ENCODE peak calls at places on chromosome 3, in ten cellular contexts. One of them, this sample, is unnamed.

GRCh38 chr3:156455839-156456238 is 99.1 kb downstream of the SSR3 start:
- DNase-seq in osteocyte: no peak
- DNase-seq in anterior cingulate cortex: no peak
- DNase-seq in activated T-cell treated with anti-CD3 and anti-CD28 coated beads for 4 hours: no peak
- DNase-seq in vagina: no peak
- DNase-seq in spleen: no peak
- DNase-seq in HepG2: peak
- DNase-seq in CD4-positive, alpha-beta T cell: no peak
- DNase-seq in Kasumi-1: no peak
- DNase-seq in GM12865: peak
- DNase-seq in this sample: no peak

GRCh38 chr3:182794455-182794773 is 1.1 kb downstream of the ATP11B start:
- DNase-seq in osteocyte: no peak
- DNase-seq in anterior cingulate cortex: no peak
- DNase-seq in activated T-cell treated with anti-CD3 and anti-CD28 coated beads for 4 hours: no peak
- DNase-seq in vagina: no peak
- DNase-seq in spleen: no peak
- DNase-seq in HepG2: no peak
- DNase-seq in CD4-positive, alpha-beta T cell: no peak
- DNase-seq in Kasumi-1: no peak
- DNase-seq in GM12865: no peak
- DNase-seq in this sample: no peak

GRCh38 chr3:87026246-87026645 is 35.3 kb upstream of the VGLL3 start:
- DNase-seq in osteocyte: no peak
- DNase-seq in anterior cingulate cortex: no peak
- DNase-seq in activated T-cell treated with anti-CD3 and anti-CD28 coated beads for 4 hours: no peak
- DNase-seq in vagina: no peak
- DNase-seq in spleen: no peak
- DNase-seq in HepG2: no peak
- DNase-seq in CD4-positive, alpha-beta T cell: no peak
- DNase-seq in Kasumi-1: no peak
- DNase-seq in GM12865: no peak
- DNase-seq in this sample: no peak

GRCh38 chr3:57942366-57942765 is 65.9 kb upstream of the FLNB start:
- DNase-seq in osteocyte: no peak
- DNase-seq in anterior cingulate cortex: no peak
- DNase-seq in activated T-cell treated with anti-CD3 and anti-CD28 coated beads for 4 hours: no peak
- DNase-seq in vagina: no peak
- DNase-seq in spleen: no peak
- DNase-seq in HepG2: no peak
- DNase-seq in CD4-positive, alpha-beta T cell: no peak
- DNase-seq in Kasumi-1: no peak
- DNase-seq in GM12865: no peak
- DNase-seq in this sample: no peak

GRCh38 chr3:125353659-125354058 is 21.5 kb downstream of the ZNF148 start:
- DNase-seq in osteocyte: no peak
- DNase-seq in anterior cingulate cortex: no peak
- DNase-seq in activated T-cell treated with anti-CD3 and anti-CD28 coated beads for 4 hours: no peak
- DNase-seq in vagina: no peak
- DNase-seq in spleen: no peak
- DNase-seq in HepG2: no peak
- DNase-seq in CD4-positive, alpha-beta T cell: no peak
- DNase-seq in Kasumi-1: no peak
- DNase-seq in GM12865: no peak
- DNase-seq in this sample: no peak

GRCh38 chr3:179624471-179624870 is 19.9 kb downstream of the NDUFB5 start:
- DNase-seq in osteocyte: no peak
- DNase-seq in anterior cingulate cortex: no peak
- DNase-seq in activated T-cell treated with anti-CD3 and anti-CD28 coated beads for 4 hours: no peak
- DNase-seq in vagina: no peak
- DNase-seq in spleen: no peak
- DNase-seq in HepG2: no peak
- DNase-seq in CD4-positive, alpha-beta T cell: no peak
- DNase-seq in Kasumi-1: no peak
- DNase-seq in GM12865: no peak
- DNase-seq in this sample: no peak

GRCh38 chr3:71258526-71258925 is 325.0 kb downstream of the FOXP1 start:
- DNase-seq in osteocyte: no peak
- DNase-seq in anterior cingulate cortex: no peak
- DNase-seq in activated T-cell treated with anti-CD3 and anti-CD28 coated beads for 4 hours: no peak
- DNase-seq in vagina: no peak
- DNase-seq in spleen: no peak
- DNase-seq in HepG2: peak
- DNase-seq in CD4-positive, alpha-beta T cell: no peak
- DNase-seq in Kasumi-1: no peak
- DNase-seq in GM12865: no peak
- DNase-seq in this sample: no peak

GRCh38 chr3:40989141-40990061 is 209.9 kb upstream of the CTNNB1 start:
- DNase-seq in osteocyte: peak
- DNase-seq in anterior cingulate cortex: no peak
- DNase-seq in activated T-cell treated with anti-CD3 and anti-CD28 coated beads for 4 hours: no peak
- DNase-seq in vagina: no peak
- DNase-seq in spleen: no peak
- DNase-seq in HepG2: no peak
- DNase-seq in CD4-positive, alpha-beta T cell: no peak
- DNase-seq in Kasumi-1: no peak
- DNase-seq in GM12865: no peak
- DNase-seq in this sample: no peak

GRCh38 chr3:37910666-37911400 is 49.2 kb downstream of the CTDSPL start:
- DNase-seq in osteocyte: no peak
- DNase-seq in anterior cingulate cortex: no peak
- DNase-seq in activated T-cell treated with anti-CD3 and anti-CD28 coated beads for 4 hours: no peak
- DNase-seq in vagina: no peak
- DNase-seq in spleen: no peak
- DNase-seq in HepG2: no peak
- DNase-seq in CD4-positive, alpha-beta T cell: no peak
- DNase-seq in Kasumi-1: no peak
- DNase-seq in GM12865: no peak
- DNase-seq in this sample: no peak

GRCh38 chr3:100982710-100983109 is 10.5 kb downstream of the ABI3BP start:
- DNase-seq in osteocyte: no peak
- DNase-seq in anterior cingulate cortex: no peak
- DNase-seq in activated T-cell treated with anti-CD3 and anti-CD28 coated beads for 4 hours: no peak
- DNase-seq in vagina: no peak
- DNase-seq in spleen: no peak
- DNase-seq in HepG2: no peak
- DNase-seq in CD4-positive, alpha-beta T cell: no peak
- DNase-seq in Kasumi-1: no peak
- DNase-seq in GM12865: no peak
- DNase-seq in this sample: no peak

GRCh38 chr3:21390856-21391255 is 360.2 kb downstream of the ZNF385D start:
- DNase-seq in osteocyte: no peak
- DNase-seq in anterior cingulate cortex: no peak
- DNase-seq in activated T-cell treated with anti-CD3 and anti-CD28 coated beads for 4 hours: no peak
- DNase-seq in vagina: no peak
- DNase-seq in spleen: no peak
- DNase-seq in HepG2: no peak
- DNase-seq in CD4-positive, alpha-beta T cell: no peak
- DNase-seq in Kasumi-1: no peak
- DNase-seq in GM12865: no peak
- DNase-seq in this sample: no peak

GRCh38 chr3:126130981-126131750 is 47.2 kb upstream of the SLC41A3 start:
- DNase-seq in osteocyte: peak
- DNase-seq in anterior cingulate cortex: no peak
- DNase-seq in activated T-cell treated with anti-CD3 and anti-CD28 coated beads for 4 hours: no peak
- DNase-seq in vagina: peak
- DNase-seq in spleen: peak
- DNase-seq in HepG2: no peak
- DNase-seq in CD4-positive, alpha-beta T cell: no peak
- DNase-seq in Kasumi-1: no peak
- DNase-seq in GM12865: no peak
- DNase-seq in this sample: no peak

GRCh38 chr3:172591171-172591605 is 68.0 kb upstream of the TNFSF10 start:
- DNase-seq in osteocyte: no peak
- DNase-seq in anterior cingulate cortex: no peak
- DNase-seq in activated T-cell treated with anti-CD3 and anti-CD28 coated beads for 4 hours: no peak
- DNase-seq in vagina: no peak
- DNase-seq in spleen: no peak
- DNase-seq in HepG2: no peak
- DNase-seq in CD4-positive, alpha-beta T cell: no peak
- DNase-seq in Kasumi-1: no peak
- DNase-seq in GM12865: no peak
- DNase-seq in this sample: no peak

GRCh38 chr3:147231111-147231510 is 175.2 kb downstream of the ZIC4 start:
- DNase-seq in osteocyte: no peak
- DNase-seq in anterior cingulate cortex: no peak
- DNase-seq in activated T-cell treated with anti-CD3 and anti-CD28 coated beads for 4 hours: no peak
- DNase-seq in vagina: no peak
- DNase-seq in spleen: no peak
- DNase-seq in HepG2: no peak
- DNase-seq in CD4-positive, alpha-beta T cell: no peak
- DNase-seq in Kasumi-1: no peak
- DNase-seq in GM12865: no peak
- DNase-seq in this sample: no peak

GRCh38 chr3:179546814-179547241 is 15.9 kb upstream of the ACTL6A start:
- DNase-seq in osteocyte: no peak
- DNase-seq in anterior cingulate cortex: no peak
- DNase-seq in activated T-cell treated with anti-CD3 and anti-CD28 coated beads for 4 hours: no peak
- DNase-seq in vagina: no peak
- DNase-seq in spleen: no peak
- DNase-seq in HepG2: peak
- DNase-seq in CD4-positive, alpha-beta T cell: no peak
- DNase-seq in Kasumi-1: no peak
- DNase-seq in GM12865: peak
- DNase-seq in this sample: no peak

GRCh38 chr3:24829632-24830229 is 335.1 kb upstream of the THRB start:
- DNase-seq in osteocyte: no peak
- DNase-seq in anterior cingulate cortex: no peak
- DNase-seq in activated T-cell treated with anti-CD3 and anti-CD28 coated beads for 4 hours: no peak
- DNase-seq in vagina: no peak
- DNase-seq in spleen: no peak
- DNase-seq in HepG2: no peak
- DNase-seq in CD4-positive, alpha-beta T cell: no peak
- DNase-seq in Kasumi-1: no peak
- DNase-seq in GM12865: no peak
- DNase-seq in this sample: no peak

This sample was measured in CMK.